ENCODE peak calls at places on chromosome 20, in four cellular contexts. U is upper lobe of left lung, A is heart left ventricle, J is right lobe of liver. F is an unnamed sample. For H3K4me1, the result is how much of the 10 kb centered on the place peaks cover.

GRCh38 chr20:54510546-54511129 is 35.2 kb downstream of the DOK5 start:
- ATAC-seq in U (no peak), A (peak), J (no peak), F (no peak)

GRCh38 chr20:7113577-7114466 is 346.3 kb downstream of the BMP2 start:
- ATAC-seq in U (peak), A (peak), J (peak), F (no peak)

GRCh38 chr20:6906871-6907270 is 139.4 kb downstream of the BMP2 start:
- ATAC-seq in U (no peak), A (no peak), J (no peak), F (no peak)

GRCh38 chr20:7585126-7585679 is 355.1 kb downstream of the HAO1 start:
- ATAC-seq in U (no peak), A (no peak), J (peak), F (no peak)

GRCh38 chr20:62791301-62792181 is 4.7 kb upstream of the MRGBP start:
- ATAC-seq in U (no peak), A (no peak), J (peak), F (peak)

GRCh38 chr20:1961374-1961773 is 32.5 kb downstream of the PDYN start:
- ATAC-seq in U (no peak), A (no peak), J (no peak), F (no peak)

GRCh38 chr20:31720486-31721407 is 1.9 kb downstream of the BCL2L1 start:
- ATAC-seq in U (no peak), A (no peak), J (no peak), F (no peak)

GRCh38 chr20:16599257-16599656 is 26.0 kb upstream of the KIF16B start:
- ATAC-seq in U (no peak), A (no peak), J (no peak), F (no peak)

GRCh38 chr20:22586645-22587310 is 2.4 kb upstream of the FOXA2 start:
- ATAC-seq in U (peak), A (no peak), J (peak), F (no peak)

GRCh38 chr20:25867776-25868649 is 171.4 kb upstream of the ZNF337 start:
- ATAC-seq in U (peak), A (peak), J (peak), F (peak)

GRCh38 chr20:32585519-32586127 is 490 bp upstream of the NOL4L start:
- ATAC-seq in U (no peak), A (no peak), J (no peak), F (no peak)

GRCh38 chr20:42123981-42124473 is 505.9 kb upstream of the CHD6 start:
- ATAC-seq in U (no peak), A (peak), J (no peak), F (no peak)

GRCh38 chr20:60960500-60960899 is 291.6 kb upstream of the CDH4 start:
- ATAC-seq in U (no peak), A (no peak), J (no peak), F (no peak)

GRCh38 chr20:50328161-50328979 is 137.7 kb downstream of the CEBPB start:
- ATAC-seq in U (no peak), A (no peak), J (no peak), F (no peak)

GRCh38 chr20:54195483-54196472 is 12.1 kb upstream of the PFDN4 start:
- ATAC-seq in U (peak), A (no peak), J (no peak), F (no peak)

GRCh38 chr20:52859156-52859887 is 112.8 kb upstream of the TSHZ2 start:
- ATAC-seq in U (no peak), A (peak), J (peak), F (peak)

GRCh38 chr20:25540273-25540672 is 45.1 kb downstream of the NINL start:
- ATAC-seq in U (peak), A (peak), J (peak), F (peak)

GRCh38 chr20:57072184-57072583 is 194.3 kb downstream of the BMP7 start:
- ATAC-seq in U (no peak), A (no peak), J (no peak), F (no peak)

GRCh38 chr20:21702553-21703467 is 2.7 kb upstream of the PAX1 start:
- ATAC-seq in U (no peak), A (peak), J (peak), F (no peak)

GRCh38 chr20:57503035-57503658 is 21.8 kb downstream of the CTCFL start:
- ATAC-seq in U (no peak), A (peak), J (peak), F (no peak)

GRCh38 chr20:29300579-29301551 is 1956.6 kb upstream of the DEFB115 start:
- ATAC-seq in U (peak), A (no peak), J (no peak), F (no peak)

DNA sequence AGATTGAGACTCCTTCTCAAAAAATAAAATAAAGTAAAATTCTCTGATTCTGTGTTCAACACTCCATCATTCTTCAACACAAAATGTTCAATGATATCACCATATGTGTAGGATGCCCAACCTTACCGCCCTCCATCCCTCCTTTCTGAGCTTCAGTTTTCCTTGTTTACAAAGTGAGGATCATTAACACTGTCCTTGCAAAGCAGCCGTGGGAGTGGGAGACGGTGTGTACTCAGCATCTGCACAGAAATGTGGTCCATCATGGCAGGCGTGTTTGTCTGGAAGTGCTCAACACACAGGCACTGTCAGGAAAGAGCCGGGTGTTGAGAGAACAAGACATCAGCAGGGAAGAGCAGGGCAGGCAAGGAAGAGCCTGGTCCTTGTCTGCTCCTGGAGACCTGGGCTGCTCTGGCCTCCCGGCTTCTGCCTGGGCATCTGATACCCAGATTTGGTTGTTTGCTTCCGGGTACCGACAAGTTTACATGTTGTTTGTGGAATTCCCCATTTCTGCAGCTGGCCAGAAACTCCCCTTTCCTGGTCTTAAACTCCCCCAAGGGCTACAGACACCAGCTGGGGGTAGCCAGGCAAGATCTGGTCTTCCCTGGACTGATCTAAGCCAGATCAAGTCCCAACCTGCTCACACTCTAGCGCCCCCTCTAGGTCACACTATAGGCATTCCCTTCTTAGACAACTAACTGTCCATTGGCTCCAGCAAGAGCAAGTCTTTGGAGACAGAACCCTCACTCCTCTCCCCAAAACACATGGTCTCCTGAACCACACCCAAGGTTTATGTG is 26.7 kb upstream of the TTPAL start:
- ATAC-seq in U (no peak), A (no peak), J (peak), F (no peak)
- TF ChIP-seq POLR2A in U (no peak), A (no peak), J (peak), F (no peak)

GRCh38 chr20:51468636-51469035 is 73.9 kb downstream of the NFATC2 start:
- ATAC-seq in U (no peak), A (peak), J (no peak), F (no peak)

GRCh38 chr20:51469046-51469445 is 73.5 kb downstream of the NFATC2 start:
- ATAC-seq in U (no peak), A (no peak), J (no peak), F (no peak)

GRCh38 chr20:51470521-51470875 is 72.0 kb downstream of the NFATC2 start:
- ATAC-seq in U (no peak), A (no peak), J (no peak), F (no peak)

GRCh38 chr20:51469578-51470520 is 72.7 kb downstream of the NFATC2 start:
- ATAC-seq in U (no peak), A (peak), J (no peak), F (no peak)

DNA sequence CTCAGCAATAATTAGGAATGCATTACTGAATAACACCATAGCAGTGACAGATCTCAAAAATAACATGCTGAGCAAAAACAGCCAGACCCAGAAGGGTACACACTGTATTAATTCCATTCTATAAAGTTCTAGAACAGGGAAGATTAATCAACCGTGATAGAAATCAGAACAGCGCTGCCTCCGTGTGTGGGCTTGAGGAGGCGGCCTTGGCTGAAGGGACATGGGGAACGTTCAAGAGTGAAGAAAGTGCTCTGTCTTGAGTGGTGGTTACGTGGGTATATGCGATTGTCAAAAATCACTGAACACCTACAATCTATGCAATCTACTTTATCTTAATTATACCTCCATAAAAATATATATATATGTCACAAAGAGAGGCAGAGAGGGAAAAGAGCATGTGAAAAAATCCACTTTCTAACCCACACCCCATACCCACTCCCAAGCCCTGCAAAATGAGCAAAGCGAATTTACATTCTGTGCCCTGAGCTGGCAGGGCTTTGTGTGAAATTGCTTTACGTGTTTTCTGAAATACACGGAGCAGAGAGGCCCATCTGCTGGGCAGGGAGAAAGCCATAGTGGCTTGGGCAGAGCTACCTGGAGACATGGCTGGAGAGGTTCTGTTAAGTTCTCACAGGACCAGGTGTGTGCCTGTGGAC is 74.4 kb downstream of the NFATC2 start:
- ATAC-seq in U (no peak), A (no peak), J (no peak), F (no peak)
- H3K4me1 ChIP-seq in U (under half), A (under half), J (under half), F (under half)

GRCh38 chr20:45506927-45507820 is 8.2 kb downstream of the SPINT3 start:
- ATAC-seq in U (no peak), A (no peak), J (no peak), F (no peak)

GRCh38 chr20:45509091-45509490 is 6.3 kb downstream of the SPINT3 start:
- ATAC-seq in U (no peak), A (no peak), J (no peak), F (no peak)

GRCh38 chr20:45506398-45506797 is 9.0 kb downstream of the SPINT3 start:
- ATAC-seq in U (no peak), A (no peak), J (no peak), F (no peak)

GRCh38 chr20:45510242-45510862 is 5.1 kb downstream of the SPINT3 start:
- ATAC-seq in U (no peak), A (no peak), J (peak), F (no peak)

DNA sequence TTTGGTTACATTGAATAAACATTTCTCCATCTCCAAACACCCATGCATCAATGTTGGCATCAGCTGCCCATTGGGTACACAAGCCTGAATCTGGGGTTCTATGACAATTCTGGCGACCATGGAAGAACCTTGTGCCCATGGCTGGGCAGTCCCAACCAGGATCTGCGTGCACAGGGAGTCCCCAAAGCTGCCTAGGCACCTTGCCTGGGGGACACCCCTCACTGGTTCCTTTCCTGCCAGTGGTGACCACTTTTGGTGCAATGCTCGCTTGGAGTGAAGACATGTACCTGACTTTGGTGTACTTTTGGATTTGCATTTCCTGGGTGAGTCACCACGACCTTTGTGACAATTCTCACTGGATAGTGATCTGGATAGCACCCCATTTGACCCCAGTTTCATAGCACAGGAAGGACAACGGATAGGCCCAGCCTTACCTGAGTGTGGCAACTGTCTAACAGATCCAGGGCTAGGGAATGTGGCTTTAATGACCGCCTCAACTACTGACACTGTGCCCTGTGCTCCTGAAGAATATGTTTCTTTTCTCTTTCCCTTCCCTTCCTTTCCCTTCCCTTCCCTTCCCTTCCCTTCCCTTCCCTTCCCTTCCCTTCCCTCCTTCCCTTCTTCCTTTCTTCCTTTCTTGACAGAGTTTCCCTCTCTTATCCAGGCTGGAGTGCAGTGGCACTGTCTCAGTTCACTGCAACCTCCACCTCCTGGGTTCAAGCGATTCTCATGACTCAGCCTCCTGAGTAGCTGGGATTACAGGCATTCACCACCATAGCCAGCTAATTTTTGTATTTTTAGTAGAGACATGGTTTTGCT is 7.1 kb downstream of the SPINT3 start:
- ATAC-seq in U (no peak), A (no peak), J (peak), F (no peak)
- H3K27ac ChIP-seq in U (no peak), A (no peak), J (no peak), F (no peak)

GRCh38 chr20:49277786-49278035 is 146 bp downstream of the ZNFX1 start:
- ATAC-seq in U (no peak), A (peak), J (no peak), F (no peak)
- TF ChIP-seq POLR2A in U (peak), A (peak), J (peak), F (no peak)

F was measured in gastroesophageal sphincter.